ENCODE peak calls at places on chromosomes 4 and X, in ten cellular contexts. A, Z, P, H, V, Q, Y, S, G and E are unnamed samples.

GRCh38 chrX:29470029-29470428 is 745.3 kb upstream of the MAGEB2 start:
- DNase-seq in A (no peak), Z (peak; percentile 90), P (peak; percentile 11), H (no peak), V (no peak), Q (no peak), Y (no peak), S (peak; percentile 33), G (no peak), E (no peak)

GRCh38 chr4:1850276-1850675 is 5.7 kb downstream of the LETM1 start:
- DNase-seq in A (no peak), Z (no peak), P (no peak), H (no peak), V (no peak), Q (no peak), Y (no peak), S (no peak), G (no peak), E (no peak)

GRCh38 chrX:148836741-148837140 is 336.3 kb downstream of the AFF2 start:
- DNase-seq in A (no peak), Z (no peak), P (no peak), H (no peak), V (no peak), Q (no peak), Y (no peak), S (no peak), G (no peak), E (no peak)

GRCh38 chr4:158067646-158068045 is 105.2 kb downstream of the GASK1B start:
- DNase-seq in A (no peak), Z (peak; percentile 38), P (no peak), H (no peak), V (no peak), Q (no peak), Y (no peak), S (peak; percentile 54), G (no peak), E (no peak)

GRCh38 chrX:48648299-48648698 is 35.3 kb upstream of the WAS start:
- DNase-seq in A (peak; percentile 49), Z (peak; percentile 68), P (no peak), H (no peak), V (peak; percentile 44), Q (no peak), Y (peak; percentile 64), S (peak; percentile 13), G (no peak), E (peak; percentile 31)

GRCh38 chrX:68935362-68935761 is 106.5 kb downstream of the EFNB1 start:
- DNase-seq in A (no peak), Z (no peak), P (peak; percentile 27), H (no peak), V (no peak), Q (no peak), Y (no peak), S (no peak), G (no peak), E (peak; percentile 5)

GRCh38 chr4:77264826-77265225 is 107.8 kb downstream of the CCNG2 start:
- DNase-seq in A (no peak), Z (no peak), P (no peak), H (no peak), V (no peak), Q (no peak), Y (no peak), S (no peak), G (no peak), E (no peak)

GRCh38 chr4:76585897-76586360 is 150.9 kb downstream of the SHROOM3 start:
- DNase-seq in A (no peak), Z (no peak), P (peak; percentile 42), H (peak; percentile 92), V (peak; percentile 69), Q (peak; percentile 56), Y (peak; percentile 52), S (peak; percentile 71), G (peak; percentile 73), E (peak; percentile 94)

GRCh38 chr4:4421356-4421755 is 34.5 kb downstream of the NSG1 start:
- DNase-seq in A (no peak), Z (no peak), P (no peak), H (no peak), V (no peak), Q (no peak), Y (no peak), S (no peak), G (no peak), E (no peak)

GRCh38 chr4:80336582-80336981 is 1.1 kb downstream of the CFAP299 start:
- DNase-seq in A (peak; percentile 53), Z (peak; percentile 62), P (no peak), H (no peak), V (no peak), Q (no peak), Y (no peak), S (peak; percentile 33), G (no peak), E (no peak)

GRCh38 chrX:118596428-118596827 is 100.8 kb downstream of the DOCK11 start:
- DNase-seq in A (no peak), Z (no peak), P (no peak), H (no peak), V (no peak), Q (no peak), Y (no peak), S (no peak), G (no peak), E (no peak)

GRCh38 chr4:39469429-39470077 is 10.7 kb downstream of the LIAS start:
- DNase-seq in A (peak; percentile 62), Z (peak; percentile 92), P (peak; percentile 39), H (no peak), V (peak; percentile 65), Q (peak; percentile 22), Y (peak; percentile 42), S (peak; percentile 78), G (peak; percentile 63), E (peak; percentile 28)

GRCh38 chr4:173074501-173074946 is 94.1 kb upstream of the GALNT7 start:
- DNase-seq in A (no peak), Z (peak; percentile 51), P (peak; percentile 93), H (no peak), V (no peak), Q (no peak), Y (no peak), S (peak; percentile 97), G (no peak), E (no peak)

GRCh38 chr4:168856312-168856711 is 153.7 kb downstream of the CBR4 start:
- DNase-seq in A (no peak), Z (peak; percentile 86), P (peak; percentile 49), H (no peak), V (no peak), Q (no peak), Y (no peak), S (peak; percentile 97), G (no peak), E (no peak)

GRCh38 chr4:77084019-77084604 is 8.3 kb upstream of the CCNI start:
- DNase-seq in A (no peak), Z (no peak), P (no peak), H (no peak), V (no peak), Q (no peak), Y (no peak), S (no peak), G (no peak), E (no peak)

DNA sequence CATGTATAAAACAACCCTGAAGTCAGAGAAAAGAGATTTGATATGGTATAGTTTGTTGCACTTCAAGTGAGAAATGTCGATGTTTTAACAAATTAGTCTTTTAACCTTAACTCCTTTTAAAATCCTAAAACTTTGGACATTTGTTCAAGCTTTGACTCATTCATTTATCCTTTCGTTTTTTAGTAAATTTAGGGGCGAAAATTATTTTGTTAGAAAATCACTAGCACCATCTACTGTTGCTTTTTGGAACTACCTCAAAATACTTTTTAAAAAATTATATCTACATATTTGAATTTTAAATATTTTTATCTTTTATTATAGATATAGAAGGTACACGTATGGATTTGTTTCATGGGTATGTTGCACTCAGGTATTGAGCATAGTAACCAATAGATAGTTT is 165.1 kb upstream of the POF1B start:
- DNase-seq in A (no peak), Z (peak; percentile 7), P (no peak), H (no peak), V (no peak), Q (no peak), Y (no peak), S (no peak), G (peak; percentile 9), E (no peak)
- TF ChIP-seq CTCF in A (peak; percentile 62), Z (peak; percentile 41), P (peak; percentile 66), H (peak; percentile 27), V (peak; percentile 9), Q (peak; percentile 68), Y (peak; percentile 67), S (peak; percentile 14), G (peak; percentile 23), E (peak; percentile 20)

GRCh38 chr4:8192748-8193738 is 6.0 kb upstream of the SH3TC1 start:
- DNase-seq in A (peak; percentile 78), Z (peak; percentile 48), P (no peak), H (peak; percentile 71), V (peak; percentile 61), Q (no peak), Y (peak; percentile 46), S (peak; percentile 34), G (peak; percentile 87), E (peak; percentile 79)
- TF ChIP-seq CTCF in A (peak; percentile 14), Z (peak; percentile 32), P (peak; percentile 81), H (peak; percentile 26), V (no peak), Q (peak; percentile 15), Y (no peak), S (no peak), G (peak; percentile 62), E (no peak)

DNA sequence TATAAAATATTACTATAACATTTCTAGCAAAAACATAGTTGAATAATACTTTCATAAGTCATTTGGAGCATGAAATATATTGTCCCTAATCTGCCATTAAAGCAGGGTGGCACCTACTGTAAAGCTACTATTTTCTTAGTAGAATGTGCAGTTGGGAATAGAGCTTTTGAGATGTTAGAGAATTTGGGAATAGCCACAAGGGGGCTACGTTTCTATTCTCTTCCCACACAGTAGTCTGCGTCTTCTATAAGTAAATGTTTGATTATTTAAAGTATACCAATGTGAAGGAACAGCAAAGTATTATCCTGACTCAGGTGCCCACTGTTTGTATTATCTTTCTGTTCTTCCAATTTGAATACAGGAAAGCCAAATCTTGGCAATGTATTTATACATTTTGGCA is 323.2 kb upstream of the GIMD1 start:
- DNase-seq in A (peak; percentile 16), Z (no peak), P (no peak), H (no peak), V (no peak), Q (no peak), Y (no peak), S (no peak), G (no peak), E (no peak)
- TF ChIP-seq CTCF in A (peak; percentile 47), Z (peak; percentile 7), P (peak; percentile 18), H (no peak), V (no peak), Q (peak; percentile 40), Y (no peak), S (peak; percentile 14), G (no peak), E (no peak)

GRCh38 chrX:109629310-109629709 is 4.3 kb upstream of the KCNE5 start:
- DNase-seq in A (peak; percentile 36), Z (peak; percentile 2), P (no peak), H (no peak), V (no peak), Q (no peak), Y (no peak), S (no peak), G (no peak), E (no peak)

GRCh38 chrX:109638158-109638557 is 13.2 kb upstream of the KCNE5 start:
- DNase-seq in A (no peak), Z (no peak), P (no peak), H (no peak), V (no peak), Q (no peak), Y (no peak), S (no peak), G (no peak), E (no peak)

GRCh38 chrX:109632906-109633504 is 8.0 kb upstream of the KCNE5 start:
- DNase-seq in A (peak; percentile 34), Z (peak; percentile 52), P (no peak), H (no peak), V (no peak), Q (peak; percentile 18), Y (peak; percentile 13), S (no peak), G (no peak), E (no peak)

GRCh38 chrX:109635151-109635550 is 10.2 kb upstream of the KCNE5 start:
- DNase-seq in A (peak; percentile 32), Z (peak; percentile 16), P (no peak), H (no peak), V (no peak), Q (no peak), Y (peak; percentile 16), S (no peak), G (peak; percentile 31), E (no peak)
- TF ChIP-seq CTCF in A (peak; percentile 63), Z (peak; percentile 55), P (peak; percentile 54), H (peak; percentile 18), V (no peak), Q (peak; percentile 71), Y (peak; percentile 50), S (peak; percentile 57), G (peak; percentile 50), E (peak; percentile 37)